ENCODE peak calls at places on chromosomes 16 and 17, in six cellular contexts. One of them, this sample, is unnamed.

GRCh38 chr16:22397459-22397858 is 23.0 kb upstream of the CDR2 start:
- DNase-seq in GM12878: no peak
- DNase-seq in left ventricle myocardium inferior: no peak
- DNase-seq in tibial artery: no peak
- DNase-seq in stomach: no peak
- DNase-seq in GM23338: no peak
- DNase-seq in this sample: no peak

GRCh38 chr16:89687092-89687940 is 827 bp downstream of the CDK10 start:
- DNase-seq in GM12878: peak; percentile 24
- DNase-seq in left ventricle myocardium inferior: no peak
- DNase-seq in tibial artery: no peak
- DNase-seq in stomach: peak; percentile 79
- DNase-seq in GM23338: peak; percentile 59
- DNase-seq in this sample: peak; percentile 69

GRCh38 chr17:44065668-44066203 is 735 bp downstream of the LSM12 start:
- DNase-seq in GM12878: no peak
- DNase-seq in left ventricle myocardium inferior: no peak
- DNase-seq in tibial artery: no peak
- DNase-seq in stomach: no peak
- DNase-seq in GM23338: no peak
- DNase-seq in this sample: peak; percentile 23

GRCh38 chr16:19760336-19761060 is 42.4 kb downstream of the IQCK start:
- DNase-seq in GM12878: no peak
- DNase-seq in left ventricle myocardium inferior: no peak
- DNase-seq in tibial artery: no peak
- DNase-seq in stomach: no peak
- DNase-seq in GM23338: no peak
- DNase-seq in this sample: no peak

GRCh38 chr16:78210305-78210704 is 110.9 kb downstream of the WWOX start:
- DNase-seq in GM12878: no peak
- DNase-seq in left ventricle myocardium inferior: no peak
- DNase-seq in tibial artery: no peak
- DNase-seq in stomach: no peak
- DNase-seq in GM23338: peak; percentile 21
- DNase-seq in this sample: peak; percentile 62

GRCh38 chr17:292531-293382 is 59.9 kb downstream of the RPH3AL start:
- DNase-seq in GM12878: no peak
- DNase-seq in left ventricle myocardium inferior: no peak
- DNase-seq in tibial artery: peak; percentile 41
- DNase-seq in stomach: no peak
- DNase-seq in GM23338: no peak
- DNase-seq in this sample: no peak

GRCh38 chr17:51152766-51153209 is 571 bp upstream of the NME1 start:
- DNase-seq in GM12878: no peak
- DNase-seq in left ventricle myocardium inferior: no peak
- DNase-seq in tibial artery: no peak
- DNase-seq in stomach: no peak
- DNase-seq in GM23338: no peak
- DNase-seq in this sample: peak; percentile 7

GRCh38 chr16:23207485-23207884 is 24.9 kb downstream of the SCNN1G start:
- DNase-seq in GM12878: no peak
- DNase-seq in left ventricle myocardium inferior: no peak
- DNase-seq in tibial artery: no peak
- DNase-seq in stomach: no peak
- DNase-seq in GM23338: no peak
- DNase-seq in this sample: no peak

GRCh38 chr16:82185012-82185411 is 15.0 kb upstream of the MPHOSPH6 start:
- DNase-seq in GM12878: no peak
- DNase-seq in left ventricle myocardium inferior: no peak
- DNase-seq in tibial artery: no peak
- DNase-seq in stomach: no peak
- DNase-seq in GM23338: no peak
- DNase-seq in this sample: no peak

GRCh38 chr16:82183004-82183397 is 13.0 kb upstream of the MPHOSPH6 start:
- DNase-seq in GM12878: no peak
- DNase-seq in left ventricle myocardium inferior: no peak
- DNase-seq in tibial artery: no peak
- DNase-seq in stomach: no peak
- DNase-seq in GM23338: no peak
- DNase-seq in this sample: no peak

GRCh38 chr16:82182237-82183003 is 12.4 kb upstream of the MPHOSPH6 start:
- DNase-seq in GM12878: no peak
- DNase-seq in left ventricle myocardium inferior: no peak
- DNase-seq in tibial artery: no peak
- DNase-seq in stomach: no peak
- DNase-seq in GM23338: peak; percentile 45
- DNase-seq in this sample: no peak

GRCh38 chr16:82181456-82182185 is 11.6 kb upstream of the MPHOSPH6 start:
- DNase-seq in GM12878: no peak
- DNase-seq in left ventricle myocardium inferior: no peak
- DNase-seq in tibial artery: no peak
- DNase-seq in stomach: no peak
- DNase-seq in GM23338: no peak
- DNase-seq in this sample: no peak

DNA sequence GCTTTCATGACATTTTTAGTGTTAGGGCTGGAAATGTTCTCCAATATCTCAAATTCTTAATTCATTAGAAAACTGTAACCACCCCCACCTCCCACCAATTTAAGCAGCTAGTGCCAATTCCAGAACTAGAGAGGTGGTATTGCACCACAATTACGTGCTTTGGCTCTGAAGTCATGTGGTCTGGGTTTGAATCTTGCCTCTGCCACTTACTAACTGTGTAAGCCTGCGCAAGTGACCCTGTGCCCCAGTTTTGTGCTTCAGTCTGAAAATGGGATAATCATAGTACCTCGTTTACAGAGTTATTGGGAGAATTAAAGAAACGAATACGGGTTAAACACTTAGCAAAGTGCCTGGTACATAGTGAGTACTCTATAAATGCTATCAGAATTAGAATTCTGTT is 14.2 kb upstream of the MPHOSPH6 start:
- DNase-seq in GM12878: no peak
- DNase-seq in left ventricle myocardium inferior: no peak
- DNase-seq in tibial artery: no peak
- DNase-seq in stomach: no peak
- DNase-seq in GM23338: no peak
- DNase-seq in this sample: no peak
- H3K4me1 ChIP-seq in GM12878: no peaks in the 10 kb centered on the region
- H3K4me1 ChIP-seq in left ventricle myocardium inferior: no peaks in the 10 kb centered on the region
- H3K4me1 ChIP-seq in tibial artery: no peaks in the 10 kb centered on the region
- H3K4me1 ChIP-seq in stomach: no peaks in the 10 kb centered on the region
- H3K4me1 ChIP-seq in GM23338: no peaks in the 10 kb centered on the region
- H3K4me1 ChIP-seq in this sample: no peaks in the 10 kb centered on the region

GRCh38 chr16:50718761-50719400 is 23.0 kb upstream of the CYLD start:
- DNase-seq in GM12878: no peak
- DNase-seq in left ventricle myocardium inferior: no peak
- DNase-seq in tibial artery: no peak
- DNase-seq in stomach: peak; percentile 56
- DNase-seq in GM23338: no peak
- DNase-seq in this sample: no peak

GRCh38 chr16:50718061-50718760 is 23.7 kb upstream of the CYLD start:
- DNase-seq in GM12878: no peak
- DNase-seq in left ventricle myocardium inferior: no peak
- DNase-seq in tibial artery: no peak
- DNase-seq in stomach: no peak
- DNase-seq in GM23338: no peak
- DNase-seq in this sample: no peak

GRCh38 chr16:50721549-50722409 is 20.1 kb upstream of the CYLD start:
- DNase-seq in GM12878: no peak
- DNase-seq in left ventricle myocardium inferior: no peak
- DNase-seq in tibial artery: no peak
- DNase-seq in stomach: no peak
- DNase-seq in GM23338: no peak
- DNase-seq in this sample: peak; percentile 63

GRCh38 chr16:50717109-50717893 is 23.9 kb downstream of the NOD2 start:
- DNase-seq in GM12878: no peak
- DNase-seq in left ventricle myocardium inferior: no peak
- DNase-seq in tibial artery: no peak
- DNase-seq in stomach: no peak
- DNase-seq in GM23338: no peak
- DNase-seq in this sample: no peak

GRCh38 chr16:50719401-50720337 is 22.2 kb upstream of the CYLD start:
- DNase-seq in GM12878: no peak
- DNase-seq in left ventricle myocardium inferior: no peak
- DNase-seq in tibial artery: no peak
- DNase-seq in stomach: peak; percentile 65
- DNase-seq in GM23338: peak; percentile 69
- DNase-seq in this sample: peak; percentile 70
- H3K27ac ChIP-seq in GM12878: no peak overlapping the region
- H3K27ac ChIP-seq in left ventricle myocardium inferior: no peak overlapping the region
- H3K27ac ChIP-seq in tibial artery: no peak overlapping the region
- H3K27ac ChIP-seq in stomach: peak overlapping the region; percentile 48
- H3K27ac ChIP-seq in GM23338: no peak overlapping the region
- H3K27ac ChIP-seq in this sample: no peak overlapping the region

DNA sequence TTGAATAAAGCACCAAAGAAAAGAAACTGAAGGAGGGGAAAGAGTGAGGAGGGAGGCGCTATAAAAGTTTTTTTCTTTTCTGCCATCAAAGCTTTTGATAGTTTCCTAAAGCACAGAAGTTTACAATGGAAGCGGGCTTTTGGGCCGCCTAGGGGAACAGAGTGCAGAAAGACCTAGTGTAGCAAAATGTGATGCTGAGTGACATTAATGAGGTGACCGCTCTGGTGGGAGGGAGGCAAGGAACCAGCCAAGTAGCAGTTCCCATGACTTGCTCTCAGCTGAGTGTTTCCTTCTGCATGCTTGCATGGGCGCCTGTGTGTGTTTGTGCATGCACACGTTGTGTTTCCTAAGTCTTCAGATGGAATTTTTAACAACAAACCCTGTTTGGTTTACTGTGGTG is 15.5 kb downstream of the MSI2 start:
- DNase-seq in GM12878: no peak
- DNase-seq in left ventricle myocardium inferior: no peak
- DNase-seq in tibial artery: no peak
- DNase-seq in stomach: no peak
- DNase-seq in GM23338: no peak
- DNase-seq in this sample: no peak
- H3K4me1 ChIP-seq in GM12878: no peaks in the 10 kb centered on the region
- H3K4me1 ChIP-seq in left ventricle myocardium inferior: peaks cover 33% of the 10 kb centered on the region
- H3K4me1 ChIP-seq in tibial artery: no peaks in the 10 kb centered on the region
- H3K4me1 ChIP-seq in stomach: peaks cover 8% of the 10 kb centered on the region
- H3K4me1 ChIP-seq in GM23338: peaks cover 17% of the 10 kb centered on the region
- H3K4me1 ChIP-seq in this sample: peaks cover 3% of the 10 kb centered on the region

GRCh38 chr16:86167061-86167460 is 268.1 kb downstream of the IRF8 start:
- DNase-seq in GM12878: no peak
- DNase-seq in left ventricle myocardium inferior: no peak
- DNase-seq in tibial artery: no peak
- DNase-seq in stomach: no peak
- DNase-seq in GM23338: no peak
- DNase-seq in this sample: no peak

GRCh38 chr16:86170720-86171119 is 271.8 kb downstream of the IRF8 start:
- DNase-seq in GM12878: no peak
- DNase-seq in left ventricle myocardium inferior: no peak
- DNase-seq in tibial artery: no peak
- DNase-seq in stomach: no peak
- DNase-seq in GM23338: no peak
- DNase-seq in this sample: no peak

GRCh38 chr16:86176462-86176861 is 277.5 kb downstream of the IRF8 start:
- DNase-seq in GM12878: no peak
- DNase-seq in left ventricle myocardium inferior: no peak
- DNase-seq in tibial artery: no peak
- DNase-seq in stomach: no peak
- DNase-seq in GM23338: no peak
- DNase-seq in this sample: no peak

GRCh38 chr16:86166414-86166813 is 267.5 kb downstream of the IRF8 start:
- DNase-seq in GM12878: no peak
- DNase-seq in left ventricle myocardium inferior: no peak
- DNase-seq in tibial artery: no peak
- DNase-seq in stomach: no peak
- DNase-seq in GM23338: no peak
- DNase-seq in this sample: no peak

DNA sequence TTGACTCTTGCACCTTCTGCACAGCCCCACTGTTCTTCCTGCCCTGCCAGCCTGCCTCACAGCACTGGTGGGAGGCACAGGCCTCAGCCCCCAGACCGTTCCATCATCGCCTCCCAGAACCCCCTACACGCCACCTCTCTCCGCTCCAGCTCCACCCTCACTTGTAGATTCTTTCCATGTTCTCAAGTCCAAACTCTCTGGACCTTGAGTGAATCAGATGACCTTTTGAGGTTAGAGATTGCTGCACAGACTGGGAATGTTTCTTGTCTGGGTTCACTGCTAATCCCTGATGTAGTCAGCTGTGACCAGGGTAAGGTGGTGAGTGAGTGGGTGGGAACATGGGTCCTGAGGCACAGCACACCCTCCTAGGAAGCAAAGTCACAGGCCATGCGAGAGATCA is 272.4 kb downstream of the IRF8 start:
- DNase-seq in GM12878: no peak
- DNase-seq in left ventricle myocardium inferior: no peak
- DNase-seq in tibial artery: no peak
- DNase-seq in stomach: no peak
- DNase-seq in GM23338: no peak
- DNase-seq in this sample: no peak
- H3K27ac ChIP-seq in GM12878: no peak overlapping the region
- H3K27ac ChIP-seq in left ventricle myocardium inferior: no peak overlapping the region
- H3K27ac ChIP-seq in tibial artery: no peak overlapping the region
- H3K27ac ChIP-seq in stomach: peak overlapping the region; percentile 51
- H3K27ac ChIP-seq in GM23338: no peak overlapping the region
- H3K27ac ChIP-seq in this sample: no peak overlapping the region

GRCh38 chr16:85005278-85006069 is 5.9 kb downstream of the ZDHHC7 start:
- DNase-seq in GM12878: no peak
- DNase-seq in left ventricle myocardium inferior: no peak
- DNase-seq in tibial artery: peak; percentile 83
- DNase-seq in stomach: no peak
- DNase-seq in GM23338: no peak
- DNase-seq in this sample: peak; percentile 67
- H3K4me1 ChIP-seq in GM12878: peaks cover 5% of the 10 kb centered on the region
- H3K4me1 ChIP-seq in left ventricle myocardium inferior: peaks cover 99% of the 10 kb centered on the region
- H3K4me1 ChIP-seq in tibial artery: peaks cover 100% of the 10 kb centered on the region
- H3K4me1 ChIP-seq in stomach: peaks cover 98% of the 10 kb centered on the region
- H3K4me1 ChIP-seq in GM23338: peaks cover 5% of the 10 kb centered on the region
- H3K4me1 ChIP-seq in this sample: peaks cover 13% of the 10 kb centered on the region

This sample was measured in mesendoderm.